ENCODE peak calls at places on chromosomes 16 and 17, in nine cellular contexts. X is fibroblast of lung; S is Caco-2; H is heart left ventricle; Y is CD8-positive, alpha-beta memory T cell; F is aorta; C is BE2C; G is upper lobe of left lung; R is lower lobe of right lung. E is an unnamed sample. For H3K27me3 and H3K4me1, the result is how much of the 10 kb centered on the place peaks cover.

GRCh38 chr16:83954577-83955016 is 1.6 kb downstream of the OSGIN1 start:
- DNase-seq in C (no peak), R (peak), F (peak), G (no peak), X (peak), Y (no peak), H (peak), S (peak), E (peak)

GRCh38 chr16:86072328-86073102 is 173.6 kb downstream of the IRF8 start:
- DNase-seq in X (peak), C (peak), G (no peak), Y (no peak), F (peak), S (peak), H (peak), R (no peak), E (peak)

GRCh38 chr16:83903739-83904138 is 4.8 kb downstream of the MLYCD start:
- DNase-seq in H (peak), X (peak), C (no peak), R (no peak), S (no peak), Y (no peak), F (no peak), G (peak), E (no peak)

GRCh38 chr16:21656795-21657768 is 4.7 kb upstream of the IGSF6 start:
- DNase-seq in F (no peak), X (peak), C (peak), Y (peak), R (no peak), S (no peak), H (no peak), G (no peak), E (peak)

GRCh38 chr16:59633996-59634579 is 900.0 kb upstream of the GOT2 start:
- DNase-seq in S (no peak), F (no peak), Y (no peak), C (no peak), R (no peak), H (no peak), X (peak), G (no peak), E (peak)

GRCh38 chr16:89407282-89407924 is 83.0 kb downstream of the ANKRD11 start:
- DNase-seq in G (no peak), R (no peak), H (no peak), C (no peak), F (no peak), Y (peak), X (no peak), S (no peak), E (no peak)

GRCh38 chr17:19334331-19334730 is 28.2 kb downstream of the B9D1 start:
- DNase-seq in H (no peak), X (no peak), F (no peak), Y (no peak), C (no peak), R (no peak), S (peak), G (no peak), E (no peak)

GRCh38 chr16:27505297-27506236 is 44.1 kb downstream of the GTF3C1 start:
- DNase-seq in F (no peak), Y (no peak), R (no peak), C (no peak), S (no peak), G (no peak), H (peak), X (no peak), E (no peak)

GRCh38 chr17:68759343-68760140 is 158.4 kb upstream of the FAM20A start:
- DNase-seq in S (peak), G (peak), H (peak), C (peak), Y (peak), R (peak), X (peak), F (peak), E (peak)

GRCh38 chr17:40567377-40567776 is 2.1 kb upstream of the CCR7 start:
- DNase-seq in H (no peak), S (no peak), R (no peak), F (no peak), G (no peak), X (no peak), C (no peak), Y (no peak), E (no peak)

GRCh38 chr17:40568074-40568836 is 3.0 kb upstream of the CCR7 start:
- DNase-seq in G (no peak), H (no peak), X (no peak), Y (no peak), C (no peak), S (no peak), F (peak), R (no peak), E (peak)

GRCh38 chr17:40564195-40564882 is 933 bp downstream of the CCR7 start:
- DNase-seq in G (no peak), H (no peak), Y (peak), X (no peak), R (no peak), F (no peak), S (no peak), C (no peak), E (no peak)

GRCh38 chr17:40564883-40565744 is at the start of gene CCR7:
- DNase-seq in X (no peak), G (no peak), R (no peak), Y (peak), H (no peak), C (no peak), S (no peak), F (no peak), E (peak)

GRCh38 chr17:40566027-40566426 is 755 bp upstream of the CCR7 start:
- DNase-seq in F (no peak), S (no peak), X (no peak), G (no peak), C (no peak), R (no peak), Y (no peak), H (no peak), E (no peak)
- H3K27me3 ChIP-seq in F (under half), S (under half), X (under half), G (under half), C (under half), R (under half), Y (under half), H (under half), E (under half)

GRCh38 chr17:57091186-57091618 is 6.2 kb downstream of the AKAP1 start:
- DNase-seq in Y (no peak), R (no peak), X (no peak), F (peak), S (no peak), G (no peak), H (peak), C (no peak), E (no peak)

GRCh38 chr17:57092779-57093178 is 7.7 kb downstream of the AKAP1 start:
- DNase-seq in X (no peak), S (no peak), C (no peak), F (peak), Y (no peak), G (no peak), H (no peak), R (no peak), E (no peak)

GRCh38 chr17:57089391-57089790 is 4.3 kb downstream of the AKAP1 start:
- DNase-seq in S (no peak), X (no peak), H (no peak), G (no peak), F (no peak), Y (no peak), R (no peak), C (no peak), E (no peak)

GRCh38 chr17:57092171-57092570 is 7.1 kb downstream of the AKAP1 start:
- DNase-seq in G (no peak), R (no peak), H (no peak), Y (no peak), X (peak), S (no peak), F (peak), C (no peak), E (no peak)

DNA sequence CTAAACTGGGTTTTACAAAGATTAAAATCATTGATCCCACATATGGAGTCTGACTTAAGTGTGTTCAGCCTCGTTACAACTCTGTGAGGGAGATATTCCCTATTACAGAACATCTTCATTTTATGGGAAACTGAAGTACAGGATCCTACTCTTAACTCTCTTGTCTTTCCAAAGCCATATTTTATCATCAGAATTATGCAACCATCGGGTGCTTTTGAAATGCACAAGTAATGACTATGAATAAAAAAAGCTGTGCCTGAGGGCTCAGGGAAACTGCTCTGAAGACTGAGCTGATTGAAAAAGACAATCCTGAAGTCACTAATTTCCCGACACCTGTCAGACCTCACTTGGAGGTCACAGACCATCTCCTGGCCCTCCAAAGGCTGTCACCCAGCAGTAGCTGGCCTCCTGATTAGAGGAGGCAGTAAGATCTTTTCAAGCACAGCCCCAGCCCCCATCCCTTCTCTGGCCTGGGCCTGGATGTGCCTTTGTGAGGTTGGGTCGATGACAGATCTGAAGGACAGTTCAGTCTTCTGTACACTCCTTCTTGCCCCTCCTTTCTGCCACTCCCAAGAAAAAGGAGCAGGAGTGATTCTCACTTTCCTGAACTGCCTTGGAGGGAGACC is 5.6 kb downstream of the AKAP1 start:
- DNase-seq in C (no peak), H (no peak), S (no peak), X (no peak), F (no peak), G (no peak), Y (no peak), R (no peak), E (no peak)
- H3K4me1 ChIP-seq in C (under half), H (half or more), S (under half), X (under half), F (under half), G (under half), Y (under half), R (under half), E (under half)

DNA sequence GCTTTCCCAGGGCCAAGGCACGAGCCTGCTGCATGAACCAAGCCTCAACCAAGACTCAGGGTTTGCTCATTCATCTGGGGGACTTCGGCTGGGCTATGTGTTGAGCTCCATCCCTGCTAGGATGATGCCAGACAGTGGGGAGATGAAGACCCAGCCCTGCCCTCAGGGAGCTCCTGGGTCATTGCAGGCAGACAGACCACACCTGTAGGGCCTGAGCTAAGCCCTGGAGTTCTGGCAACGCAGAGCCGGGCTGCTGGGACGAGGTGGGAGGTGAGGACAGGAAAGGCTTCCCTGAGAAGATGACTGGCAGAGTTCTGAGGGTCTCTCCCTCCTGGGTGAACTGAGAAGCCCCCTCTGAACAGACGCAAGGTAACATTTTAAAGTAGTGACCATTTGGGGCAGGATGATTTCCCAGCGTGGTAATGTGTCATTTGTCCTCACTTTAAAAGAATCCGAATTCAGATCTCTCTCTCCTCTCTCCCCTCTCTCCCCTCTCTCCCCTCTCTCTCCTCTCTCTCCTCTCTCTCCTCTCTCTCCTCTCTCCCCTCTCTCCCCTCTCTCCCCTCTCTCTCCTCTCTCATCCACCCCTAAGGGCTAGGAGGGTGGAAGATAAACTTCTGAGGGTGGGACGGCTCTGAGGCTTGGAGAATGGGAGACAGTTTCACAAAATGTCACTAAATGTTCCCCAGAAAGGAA is 98.4 kb downstream of the MGAT5B start:
- DNase-seq in Y (no peak), C (no peak), X (no peak), H (no peak), F (no peak), G (no peak), S (no peak), R (no peak), E (no peak)
- H3K27me3 ChIP-seq in Y (under half), C (under half), X (under half), H (under half), F (under half), G (under half), S (under half), R (under half), E (under half)

DNA sequence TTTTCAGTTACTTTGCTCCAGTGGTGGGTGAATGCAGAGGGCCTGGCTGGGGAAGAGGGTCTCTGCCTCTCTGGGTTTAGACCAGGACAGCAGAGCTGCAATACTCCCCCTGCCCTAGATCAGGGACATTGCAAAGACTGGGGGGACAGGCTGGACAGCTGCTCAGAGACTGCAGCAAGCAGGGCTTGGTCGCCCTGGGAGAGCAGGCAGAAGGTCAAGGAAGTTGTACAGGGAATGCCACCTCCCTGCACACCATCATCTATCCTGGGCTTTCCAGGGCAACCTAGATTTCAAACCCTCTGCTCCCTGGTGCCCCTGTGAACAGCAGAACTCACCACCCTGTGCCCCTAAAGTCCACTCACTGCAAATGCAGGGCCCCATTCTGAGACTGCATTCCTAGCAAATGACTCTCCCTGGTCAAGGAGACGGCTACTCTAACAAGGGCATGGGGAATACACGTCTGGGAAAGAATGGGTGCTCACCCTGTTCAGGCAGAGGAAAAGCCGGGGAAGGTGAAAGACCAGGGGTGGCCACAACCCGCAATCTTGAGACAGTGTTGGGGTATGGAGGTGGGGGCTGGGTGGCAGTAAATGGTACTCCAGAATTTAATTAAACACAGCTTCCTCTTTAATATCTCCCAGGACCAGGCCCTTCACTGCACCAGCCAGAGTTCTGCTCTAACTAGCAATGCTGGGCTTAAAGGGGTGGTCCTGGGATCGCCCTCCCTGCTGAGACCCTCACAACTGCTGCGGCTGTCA is 1.0 kb downstream of the KIFC3 start:
- DNase-seq in R (peak), H (no peak), Y (no peak), G (no peak), C (no peak), F (no peak), S (peak), X (peak), E (peak)
- H3K4me1 ChIP-seq in R (half or more), H (half or more), Y (under half), G (half or more), C (under half), F (under half), S (half or more), X (under half), E (under half)

DNA sequence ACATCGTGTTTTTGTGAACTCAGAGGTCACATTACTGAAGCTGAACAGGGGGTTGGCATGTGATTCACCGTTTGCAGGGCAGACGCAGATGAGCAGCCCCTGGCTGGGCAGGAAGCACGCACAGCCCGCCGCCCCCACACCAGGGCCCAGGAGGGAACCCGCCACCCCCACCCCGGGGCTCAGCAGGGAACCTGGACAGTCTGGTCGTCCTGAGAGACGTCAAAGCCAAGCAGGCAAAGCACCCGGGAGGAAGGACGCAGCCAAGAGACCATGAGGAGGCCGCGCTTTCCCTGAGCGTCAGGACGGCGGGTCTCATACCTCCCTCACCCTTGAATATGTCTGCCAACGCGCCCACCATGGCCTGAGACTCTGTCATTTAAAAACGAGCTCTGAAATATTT is 60.6 kb downstream of the LMF1 start:
- DNase-seq in F (no peak), R (no peak), C (no peak), G (peak), X (no peak), S (no peak), H (peak), Y (no peak), E (no peak)
- H3K27me3 ChIP-seq in F (under half), R (under half), C (under half), G (under half), X (under half), S (under half), H (under half), Y (under half), E (under half)

DNA sequence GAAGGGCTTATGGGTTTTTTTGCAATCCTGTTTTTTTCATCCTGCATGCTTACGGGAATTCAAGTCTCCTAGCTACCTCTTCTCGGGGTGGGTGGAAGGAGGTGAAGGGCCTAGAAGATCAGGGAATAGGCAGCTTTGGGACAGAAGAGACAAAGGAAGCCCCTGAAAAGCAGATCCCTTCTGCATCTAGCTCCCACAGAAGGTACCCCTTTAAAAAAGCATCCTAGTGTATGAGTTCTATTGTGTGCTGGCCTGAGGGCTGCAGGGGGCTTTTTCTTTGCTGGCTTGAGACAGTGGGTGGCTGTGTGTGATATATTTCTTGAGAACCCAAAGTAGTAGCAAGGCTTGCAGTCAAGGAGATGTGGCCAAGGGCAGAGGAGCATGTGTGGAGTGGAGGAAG is 330.5 kb downstream of the MAF start:
- DNase-seq in X (no peak), H (no peak), Y (no peak), R (no peak), C (no peak), F (no peak), S (no peak), G (no peak), E (no peak)
- H3K4me1 ChIP-seq in X (under half), H (under half), Y (half or more), R (under half), C (under half), F (under half), S (under half), G (under half), E (under half)

GRCh38 chr17:77697480-77698400 is 260.8 kb upstream of the TNRC6C start:
- DNase-seq in G (no peak), R (no peak), Y (no peak), C (no peak), X (no peak), S (no peak), F (no peak), H (no peak), E (peak)
- H3K27me3 ChIP-seq in G (under half), R (under half), Y (under half), C (under half), X (under half), S (under half), F (under half), H (under half), E (under half)

GRCh38 chr17:57746221-57746620 is 1.1 kb upstream of the CCDC182 start:
- DNase-seq in H (no peak), R (no peak), Y (no peak), C (no peak), G (no peak), X (no peak), S (no peak), F (no peak), E (no peak)
- H3K4me1 ChIP-seq in H (under half), R (under half), Y (under half), C (under half), G (under half), X (under half), S (under half), F (under half), E (under half)

DNA sequence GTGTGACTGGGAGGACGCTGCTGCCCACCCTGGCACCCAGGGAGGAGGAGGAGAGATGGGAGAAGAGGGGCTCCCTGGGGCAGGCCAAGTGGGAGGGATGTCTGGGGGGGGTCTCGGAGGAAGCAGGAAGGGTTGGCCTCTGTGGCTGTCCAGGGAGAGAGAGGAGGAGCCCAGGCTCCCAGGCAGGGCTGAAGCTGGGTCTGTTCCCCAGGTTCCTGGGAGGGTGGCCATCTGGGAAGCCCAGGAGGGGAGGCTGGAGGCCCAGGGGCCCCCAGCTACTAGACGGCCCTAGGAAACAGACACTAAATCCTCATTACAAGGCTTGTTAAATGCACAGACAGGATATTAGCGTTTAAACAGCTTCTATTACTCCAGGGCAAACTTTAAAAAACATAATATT is 139.8 kb downstream of the ENGASE start:
- DNase-seq in R (no peak), Y (no peak), C (no peak), X (no peak), H (no peak), F (no peak), S (no peak), G (no peak), E (no peak)
- H3K27me3 ChIP-seq in R (half or more), Y (under half), C (half or more), X (under half), H (under half), F (under half), S (under half), G (under half), E (half or more)